ENCODE peak calls at places on chromosomes 2 and 18, in six cellular contexts. H, B, G, U, P and F are unnamed samples.

GRCh38 chr2:70094978-70095832 is 7.9 kb downstream of the PCBP1 start:
- DNase-seq in H (peak; percentile 67), B (no peak), G (no peak), U (no peak), P (no peak), F (no peak)

GRCh38 chr2:168348076-168348475 is 100.7 kb upstream of the STK39 start:
- DNase-seq in H (peak; percentile 24), B (peak; percentile 68), G (peak; percentile 81), U (no peak), P (peak; percentile 21), F (peak; percentile 6)

GRCh38 chr2:134926231-134926931 is 7.8 kb downstream of the CCNT2 start:
- DNase-seq in H (peak; percentile 20), B (peak; percentile 79), G (no peak), U (no peak), P (no peak), F (no peak)

GRCh38 chr2:60957643-60958042 is 59.9 kb upstream of the PEX13 start:
- DNase-seq in H (no peak), B (no peak), G (no peak), U (no peak), P (no peak), F (no peak)

GRCh38 chr2:11938196-11938595 is 191.8 kb downstream of the LPIN1 start:
- DNase-seq in H (peak; percentile 72), B (no peak), G (no peak), U (no peak), P (peak; percentile 10), F (no peak)

GRCh38 chr18:68438983-68439382 is 275.9 kb downstream of the TMX3 start:
- DNase-seq in H (peak; percentile 81), B (peak; percentile 72), G (no peak), U (no peak), P (peak; percentile 60), F (peak; percentile 21)

GRCh38 chr2:140786585-140786984 is 1344.2 kb downstream of the LRP1B start:
- DNase-seq in H (no peak), B (no peak), G (no peak), U (no peak), P (no peak), F (no peak)

GRCh38 chr2:133600231-133600630 is 32.0 kb upstream of the NCKAP5 start:
- DNase-seq in H (no peak), B (no peak), G (no peak), U (no peak), P (no peak), F (peak; percentile 41)

GRCh38 chr2:189082576-189082975 is 97.0 kb downstream of the COL5A2 start:
- DNase-seq in H (peak; percentile 86), B (peak; percentile 89), G (no peak), U (no peak), P (no peak), F (no peak)

DNA sequence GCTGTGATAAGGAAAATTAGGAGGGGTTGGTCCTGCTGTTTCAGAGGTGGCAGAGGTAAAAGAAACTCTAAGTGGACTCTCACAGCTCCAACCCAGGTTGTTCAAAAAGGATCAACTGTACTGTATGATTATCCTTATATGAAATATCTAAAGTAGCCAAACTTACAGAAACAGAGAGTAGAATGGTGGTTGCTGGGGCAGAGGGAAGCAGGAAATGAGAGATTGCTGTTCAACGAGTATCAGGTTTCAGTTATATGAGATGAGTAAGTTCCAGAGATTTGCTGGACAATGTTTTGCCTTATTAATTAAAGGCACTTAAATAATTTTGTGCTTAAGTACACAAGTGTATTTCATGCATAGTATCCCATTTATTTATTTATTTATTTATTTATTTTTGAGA is 972.0 kb upstream of the LRRTM1 start:
- DNase-seq in H (no peak), B (no peak), G (no peak), U (no peak), P (no peak), F (no peak)
- H3K14ac ChIP-seq in H (no peak overlapping the region), B (no peak overlapping the region), G (no peak overlapping the region), U (no peak overlapping the region), P (no peak overlapping the region), F (no peak overlapping the region)

GRCh38 chr2:36444206-36444605 is 88.6 kb downstream of the CRIM1 start:
- DNase-seq in H (no peak), B (no peak), G (no peak), U (no peak), P (no peak), F (no peak)

GRCh38 chr2:36438454-36438977 is 82.9 kb downstream of the CRIM1 start:
- DNase-seq in H (peak; percentile 99), B (peak; percentile 98), G (no peak), U (no peak), P (peak; percentile 53), F (no peak)

GRCh38 chr2:36439084-36439483 is 83.5 kb downstream of the CRIM1 start:
- DNase-seq in H (no peak), B (no peak), G (no peak), U (no peak), P (no peak), F (no peak)

GRCh38 chr2:36441065-36441625 is 85.6 kb downstream of the CRIM1 start:
- DNase-seq in H (no peak), B (no peak), G (no peak), U (no peak), P (no peak), F (no peak)

DNA sequence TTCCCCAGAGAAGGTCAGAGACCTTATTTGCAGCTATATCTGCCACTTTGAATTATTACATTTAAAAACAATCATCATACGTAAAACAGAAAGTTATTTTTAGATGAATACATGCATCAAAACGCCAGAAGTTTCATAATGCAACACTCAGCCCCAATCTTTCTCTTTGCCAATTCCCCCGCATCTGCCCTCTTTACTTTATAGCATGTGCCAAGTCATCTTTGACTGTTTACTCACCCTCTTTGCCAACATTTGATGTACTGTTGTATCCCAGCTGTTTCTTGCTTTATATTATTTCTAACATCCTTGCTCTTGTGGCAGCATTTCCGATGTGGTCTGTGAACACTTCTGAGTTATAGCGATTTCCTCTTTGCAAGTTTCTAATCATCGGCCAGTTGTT is 86.2 kb downstream of the CRIM1 start:
- DNase-seq in H (peak; percentile 59), B (no peak), G (no peak), U (no peak), P (no peak), F (no peak)
- H3K27ac ChIP-seq in H (no peak overlapping the region), B (no peak overlapping the region), G (no peak overlapping the region), U (no peak overlapping the region), P (no peak overlapping the region), F (no peak overlapping the region)

DNA sequence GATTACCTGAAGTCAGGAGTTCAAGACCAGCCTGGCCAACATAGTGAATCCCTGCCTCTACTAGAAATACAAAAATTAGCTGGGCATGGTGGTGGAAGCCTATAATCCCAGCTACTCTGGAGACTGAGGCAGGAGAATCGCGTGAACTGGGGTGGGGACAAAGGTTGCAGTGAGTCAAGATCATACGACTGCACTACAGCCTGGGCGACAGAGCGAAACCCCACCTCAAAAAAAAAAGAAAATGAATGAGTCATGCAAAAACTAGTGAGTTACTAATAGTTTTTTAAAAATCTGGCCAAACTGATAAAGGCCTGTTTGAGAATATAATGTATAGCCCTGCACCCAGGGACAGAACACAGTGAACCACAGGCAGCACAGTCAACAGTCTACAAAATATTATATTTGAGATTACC is 17.5 kb downstream of the AFG3L2 start:
- DNase-seq in H (peak; percentile 62), B (peak; percentile 56), G (no peak), U (no peak), P (no peak), F (no peak)
- H3K4ac ChIP-seq in H (no peak overlapping the region), B (no peak overlapping the region), G (no peak overlapping the region), U (no peak overlapping the region), P (no peak overlapping the region), F (no peak overlapping the region)

GRCh38 chr2:852168-852567 is 98.5 kb upstream of the SNTG2 start:
- DNase-seq in H (no peak), B (no peak), G (no peak), U (no peak), P (no peak), F (no peak)

GRCh38 chr2:855177-855576 is 95.5 kb upstream of the SNTG2 start:
- DNase-seq in H (no peak), B (no peak), G (no peak), U (no peak), P (no peak), F (no peak)

GRCh38 chr2:851680-852079 is 99.0 kb upstream of the SNTG2 start:
- DNase-seq in H (no peak), B (no peak), G (no peak), U (peak; percentile 13), P (no peak), F (no peak)

GRCh38 chr2:854460-854859 is 96.2 kb upstream of the SNTG2 start:
- DNase-seq in H (no peak), B (no peak), G (peak; percentile 77), U (peak; percentile 95), P (no peak), F (peak; percentile 11)

GRCh38 chr2:853203-853870 is 97.3 kb upstream of the SNTG2 start:
- DNase-seq in H (no peak), B (no peak), G (no peak), U (no peak), P (no peak), F (no peak)
- H3K14ac ChIP-seq in H (no peak overlapping the region), B (no peak overlapping the region), G (no peak overlapping the region), U (no peak overlapping the region), P (no peak overlapping the region), F (peak overlapping the region; percentile 21)

GRCh38 chr2:120466704-120467054 is 120.7 kb downstream of the INHBB start:
- DNase-seq in H (no peak), B (no peak), G (no peak), U (no peak), P (no peak), F (no peak)

GRCh38 chr2:120465012-120465700 is 119.2 kb downstream of the INHBB start:
- DNase-seq in H (no peak), B (no peak), G (no peak), U (no peak), P (no peak), F (no peak)

GRCh38 chr2:120464448-120464931 is 118.6 kb downstream of the INHBB start:
- DNase-seq in H (no peak), B (peak; percentile 33), G (no peak), U (no peak), P (no peak), F (no peak)

GRCh38 chr2:120465989-120466703 is 120.2 kb downstream of the INHBB start:
- DNase-seq in H (no peak), B (no peak), G (peak; percentile 83), U (peak; percentile 89), P (no peak), F (peak; percentile 51)

DNA sequence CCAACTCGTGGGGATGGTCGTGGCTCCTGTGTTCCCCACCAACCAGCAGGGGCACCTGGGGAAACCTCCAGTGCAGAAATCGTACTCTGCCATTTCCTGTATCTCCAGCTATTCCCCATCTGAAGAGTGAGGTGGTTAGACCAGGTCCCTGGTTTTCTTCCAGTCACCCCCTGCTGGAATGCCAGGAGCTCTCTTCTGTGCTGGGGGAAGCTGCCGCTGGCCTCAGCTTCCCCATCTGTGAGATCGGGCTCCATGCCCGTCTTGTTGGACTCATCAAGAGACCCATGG is 119.7 kb downstream of the INHBB start:
- DNase-seq in H (no peak), B (no peak), G (no peak), U (no peak), P (no peak), F (no peak)
- H3K27ac ChIP-seq in H (no peak overlapping the region), B (no peak overlapping the region), G (no peak overlapping the region), U (no peak overlapping the region), P (no peak overlapping the region), F (no peak overlapping the region)